ENCODE peak calls at places on chromosomes 13 and 19, in seven cellular contexts. R is cardiac fibroblast; E is left lung; Y is stimulated activated CD8-positive, alpha-beta memory T cell treated with anti-CD3 and anti-CD28 coated beads, Interleukin-4, amount 100 ng/mL, for 24 hours; X is stimulated activated CD4-positive, alpha-beta T cell treated with anti-CD3 and anti-CD28 coated beads, Interleukin-4, amount 100 ng/mL, for 24 hours; H is COR-L47; C is activated T-cell treated with anti-CD3 and anti-CD28 coated beads for 1 hour. O is an unnamed sample.

GRCh38 chr13:40515702-40516101 is 150.7 kb downstream of the FOXO1 start:
- DNase-seq in C (no peak), E (no peak), R (no peak), X (no peak), H (no peak), Y (no peak), O (no peak)

GRCh38 chr19:35845215-35846037 is 6.9 kb downstream of the NPHS1 start:
- DNase-seq in H (no peak), R (no peak), X (no peak), Y (no peak), E (peak; percentile 81), C (no peak), O (peak; percentile 14)

GRCh38 chr13:30133554-30133912 is 173.8 kb downstream of the KATNAL1 start:
- DNase-seq in E (no peak), C (no peak), X (no peak), Y (no peak), R (no peak), H (no peak), O (no peak)

GRCh38 chr13:44125943-44126469 is 246.3 kb downstream of the LACC1 start:
- DNase-seq in Y (no peak), C (no peak), X (no peak), E (no peak), H (no peak), R (no peak), O (no peak)

GRCh38 chr19:13884726-13885591 is 8.0 kb downstream of the NANOS3 start:
- DNase-seq in X (no peak), C (no peak), H (peak; percentile 76), Y (no peak), E (no peak), R (no peak), O (peak; percentile 92)

GRCh38 chr19:17081672-17082630 is 6.4 kb downstream of the MYO9B start:
- DNase-seq in X (no peak), C (no peak), H (no peak), R (no peak), Y (no peak), E (peak; percentile 65), O (no peak)

GRCh38 chr13:88068316-88068715 is 397.1 kb downstream of the SLITRK5 start:
- DNase-seq in R (no peak), X (no peak), E (no peak), H (no peak), C (no peak), Y (no peak), O (no peak)

GRCh38 chr13:23697772-23698313 is 127.6 kb downstream of the TNFRSF19 start:
- DNase-seq in X (no peak), R (no peak), Y (no peak), H (no peak), C (no peak), E (no peak), O (no peak)

GRCh38 chr19:16876904-16877361 is 11.9 kb upstream of the F2RL3 start:
- DNase-seq in Y (no peak), R (peak; percentile 49), C (no peak), X (no peak), E (peak; percentile 67), H (no peak), O (no peak)

GRCh38 chr19:19170053-19170945 is at the start of gene MEF2B:
- DNase-seq in C (peak; percentile 66), R (peak; percentile 58), X (peak; percentile 78), E (peak; percentile 94), Y (peak; percentile 64), H (peak; percentile 59), O (no peak)

GRCh38 chr19:8630796-8631424 is 477 bp downstream of the NFILZ start:
- DNase-seq in E (no peak), X (no peak), Y (no peak), R (no peak), C (no peak), H (no peak), O (no peak)

GRCh38 chr19:39405261-39405912 is 1.3 kb upstream of the ZFP36 start:
- DNase-seq in X (no peak), H (no peak), R (no peak), Y (no peak), E (no peak), C (no peak), O (no peak)

GRCh38 chr19:10773969-10774368 is 56.1 kb downstream of the DNM2 start:
- DNase-seq in E (no peak), X (no peak), C (no peak), R (no peak), H (no peak), Y (no peak), O (no peak)

GRCh38 chr13:44471686-44472085 is 98.1 kb downstream of the SERP2 start:
- DNase-seq in H (no peak), C (no peak), X (no peak), R (peak; percentile 52), Y (no peak), E (no peak), O (no peak)

GRCh38 chr19:51450730-51451307 is 7.4 kb downstream of the SIGLEC8 start:
- DNase-seq in R (no peak), E (no peak), Y (peak; percentile 20), X (peak; percentile 62), C (no peak), H (no peak), O (no peak)

GRCh38 chr13:65260938-65261880 is 1968.9 kb downstream of the PCDH9 start:
- DNase-seq in R (peak; percentile 5), E (no peak), X (no peak), C (no peak), Y (no peak), H (no peak), O (no peak)

GRCh38 chr13:43895940-43896339 is 16.2 kb downstream of the LACC1 start:
- DNase-seq in C (no peak), X (no peak), E (no peak), H (no peak), Y (no peak), R (no peak), O (no peak)

GRCh38 chr19:5563941-5564612 is 3.7 kb downstream of the TINCR start:
- DNase-seq in H (no peak), X (no peak), Y (no peak), R (peak; percentile 10), E (no peak), C (no peak), O (peak; percentile 30)

GRCh38 chr13:87671031-87671823 is at the start of gene SLITRK5:
- DNase-seq in R (peak; percentile 34), C (peak; percentile 36), H (peak; percentile 78), Y (peak; percentile 61), X (peak; percentile 45), E (peak; percentile 90), O (peak; percentile 86)

GRCh38 chr19:31308781-31309180 is 40.5 kb downstream of the TSHZ3 start:
- DNase-seq in X (no peak), R (no peak), Y (no peak), C (no peak), H (no peak), E (no peak), O (no peak)

GRCh38 chr13:99656843-99657506 is 155.7 kb downstream of the TM9SF2 start:
- DNase-seq in C (peak; percentile 11), Y (no peak), R (no peak), X (peak; percentile 16), E (no peak), H (no peak), O (peak; percentile 64)

GRCh38 chr13:72542241-72542640 is 185.2 kb downstream of the MZT1 start:
- DNase-seq in C (no peak), E (no peak), R (no peak), H (no peak), X (no peak), Y (no peak), O (no peak)

GRCh38 chr19:10574462-10574861 is 5.7 kb upstream of the CDKN2D start:
- DNase-seq in C (no peak), R (no peak), H (no peak), E (no peak), X (no peak), Y (no peak), O (no peak)

GRCh38 chr13:28531195-28531955 is 36.4 kb upstream of the FLT1 start:
- DNase-seq in R (peak; percentile 33), X (no peak), C (no peak), Y (no peak), H (no peak), E (no peak), O (no peak)

GRCh38 chr13:68369739-68370138 is 1139.6 kb upstream of the PCDH9 start:
- DNase-seq in E (no peak), C (no peak), H (no peak), X (no peak), Y (no peak), R (no peak), O (peak; percentile 69)

GRCh38 chr13:75489502-75490263 is 7.7 kb upstream of the TBC1D4 start:
- DNase-seq in E (peak; percentile 68), H (no peak), C (no peak), R (peak; percentile 81), Y (no peak), X (peak; percentile 8), O (no peak)

GRCh38 chr13:114055766-114056165 is 76.7 kb downstream of the RASA3 start:
- DNase-seq in C (no peak), R (no peak), X (no peak), Y (no peak), H (no peak), E (peak; percentile 62), O (no peak)

GRCh38 chr19:3531716-3532115 is 7.3 kb upstream of the TEKTIP1 start:
- DNase-seq in R (no peak), X (no peak), E (no peak), H (no peak), C (no peak), Y (no peak), O (no peak)